ENCODE peak calls at places on chromosomes 4 and X, in seven cellular contexts. H, F, Z, J, V, B and N are unnamed samples.

GRCh38 chrX:138886769-138887168 is 175.3 kb upstream of the FGF13 start:
- DNase-seq in H (no peak), F (no peak), Z (no peak), J (no peak), V (no peak), B (no peak), N (no peak)

GRCh38 chr4:148376151-148376550 is 66.1 kb downstream of the NR3C2 start:
- DNase-seq in H (no peak), F (peak; percentile 62), Z (no peak), J (no peak), V (no peak), B (no peak), N (peak; percentile 83)

GRCh38 chrX:18883961-18884765 is 99.8 kb downstream of the PHKA2 start:
- DNase-seq in H (no peak), F (no peak), Z (no peak), J (no peak), V (no peak), B (no peak), N (no peak)

GRCh38 chrX:46574941-46575381 is 1.4 kb downstream of the CHST7 start:
- DNase-seq in H (no peak), F (no peak), Z (peak; percentile 17), J (no peak), V (peak; percentile 55), B (no peak), N (no peak)

GRCh38 chr4:116688536-116688935 is 396.8 kb downstream of the TRAM1L1 start:
- DNase-seq in H (no peak), F (no peak), Z (no peak), J (no peak), V (no peak), B (no peak), N (no peak)

GRCh38 chr4:90438540-90438939 is 311.3 kb downstream of the CCSER1 start:
- DNase-seq in H (no peak), F (no peak), Z (no peak), J (no peak), V (no peak), B (no peak), N (no peak)

GRCh38 chr4:12319765-12320164 is 891.1 kb upstream of the HS3ST1 start:
- DNase-seq in H (no peak), F (no peak), Z (no peak), J (no peak), V (no peak), B (no peak), N (no peak)

GRCh38 chrX:154051210-154051810 is 31.6 kb upstream of the IRAK1 start:
- DNase-seq in H (peak; percentile 70), F (peak; percentile 59), Z (peak; percentile 58), J (no peak), V (peak; percentile 66), B (peak; percentile 77), N (peak; percentile 62)

GRCh38 chrX:1395646-1396216 is 3.8 kb upstream of the SLC25A6 start:
- DNase-seq in H (no peak), F (no peak), Z (no peak), J (peak; percentile 9), V (no peak), B (no peak), N (no peak)

GRCh38 chrX:48357681-48358080 is 1.2 kb upstream of the SSX3 start:
- DNase-seq in H (no peak), F (no peak), Z (no peak), J (no peak), V (no peak), B (no peak), N (no peak)

GRCh38 chrX:153381684-153382532 is 19.2 kb downstream of the PNMA6E start:
- DNase-seq in H (peak; percentile 31), F (peak; percentile 81), Z (no peak), J (no peak), V (peak; percentile 43), B (no peak), N (no peak)

GRCh38 chr4:142493255-142493976 is 352.7 kb downstream of the INPP4B start:
- DNase-seq in H (no peak), F (peak; percentile 3), Z (no peak), J (no peak), V (no peak), B (no peak), N (peak; percentile 39)

GRCh38 chrX:81174286-81174685 is 27.4 kb downstream of the HMGN5 start:
- DNase-seq in H (no peak), F (peak; percentile 37), Z (no peak), J (no peak), V (no peak), B (no peak), N (peak; percentile 26)

GRCh38 chr4:80611366-80611765 is 275.8 kb downstream of the CFAP299 start:
- DNase-seq in H (no peak), F (no peak), Z (no peak), J (no peak), V (no peak), B (no peak), N (peak; percentile 88)

GRCh38 chr4:9875516-9875915 is 94.1 kb downstream of the DRD5 start:
- DNase-seq in H (no peak), F (no peak), Z (no peak), J (no peak), V (no peak), B (no peak), N (no peak)

GRCh38 chr4:137283737-137284136 is 248.6 kb downstream of the PCDH18 start:
- DNase-seq in H (no peak), F (peak; percentile 39), Z (no peak), J (no peak), V (no peak), B (no peak), N (no peak)

GRCh38 chr4:53365121-53365485 is 758 bp downstream of the SCFD2 start:
- DNase-seq in H (no peak), F (peak; percentile 27), Z (no peak), J (no peak), V (peak; percentile 37), B (no peak), N (peak; percentile 20)

GRCh38 chr4:25984796-25985195 is 70.8 kb downstream of the SMIM20 start:
- DNase-seq in H (no peak), F (no peak), Z (no peak), J (no peak), V (no peak), B (no peak), N (no peak)

GRCh38 chrX:150893936-150894335 is 4.5 kb downstream of the CD99L2 start:
- DNase-seq in H (no peak), F (no peak), Z (no peak), J (no peak), V (no peak), B (no peak), N (no peak)

GRCh38 chr4:137967480-137968190 is 274.5 kb downstream of the SLC7A11 start:
- DNase-seq in H (no peak), F (peak; percentile 10), Z (no peak), J (no peak), V (no peak), B (no peak), N (no peak)

DNA sequence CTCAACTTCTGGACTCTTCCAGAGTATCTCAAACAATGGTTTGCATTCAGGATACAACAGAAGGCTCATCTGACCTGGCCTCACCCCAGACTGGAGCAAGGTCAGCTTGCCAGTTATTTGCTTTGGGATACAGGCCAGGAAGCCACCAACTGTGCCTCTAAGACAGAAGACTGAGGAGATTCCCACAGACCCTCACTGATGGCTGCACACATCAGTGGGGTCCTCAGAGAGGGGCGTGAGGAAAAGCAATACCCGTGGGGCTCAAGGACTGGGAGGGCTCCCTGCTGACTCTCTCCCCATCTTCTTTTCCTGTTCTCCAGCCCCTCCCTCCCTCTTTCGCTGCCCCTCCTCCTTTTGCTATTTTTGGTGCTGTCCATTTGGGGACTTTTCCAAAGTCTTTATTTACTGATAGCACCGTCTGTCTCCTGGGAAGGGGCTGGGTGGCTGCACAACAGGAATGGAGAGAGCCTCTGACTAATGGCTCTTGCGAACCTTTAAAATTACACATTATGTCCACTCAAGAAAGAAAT is 23.2 kb downstream of the RELL1 start:
- DNase-seq in H (no peak), F (peak; percentile 13), Z (no peak), J (no peak), V (peak; percentile 23), B (no peak), N (no peak)
- H3K4me3 ChIP-seq in H (no peak overlapping the region), F (no peak overlapping the region), Z (peak overlapping the region; percentile 22), J (no peak overlapping the region), V (no peak overlapping the region), B (no peak overlapping the region), N (no peak overlapping the region)

GRCh38 chr4:87913871-87914270 is 61.6 kb upstream of the SPP1 start:
- DNase-seq in H (no peak), F (no peak), Z (no peak), J (no peak), V (no peak), B (no peak), N (no peak)
- H3K4me1 ChIP-seq in H (peaks cover 8% of the 10 kb centered on the region), F (no peaks in the 10 kb centered on the region), Z (no peaks in the 10 kb centered on the region), J (peaks cover 26% of the 10 kb centered on the region), V (peaks cover 5% of the 10 kb centered on the region), B (peaks cover 12% of the 10 kb centered on the region), N (no peaks in the 10 kb centered on the region)

GRCh38 chr4:675980-676870 is 1.9 kb downstream of the MYL5 start:
- DNase-seq in H (no peak), F (no peak), Z (no peak), J (peak; percentile 74), V (no peak), B (no peak), N (no peak)
- H3K4me3 ChIP-seq in H (no peak overlapping the region), F (no peak overlapping the region), Z (peak overlapping the region; percentile 86), J (no peak overlapping the region), V (no peak overlapping the region), B (no peak overlapping the region), N (no peak overlapping the region)

GRCh38 chr4:1778642-1779392 is 14.3 kb upstream of the FGFR3 start:
- DNase-seq in H (no peak), F (no peak), Z (no peak), J (no peak), V (no peak), B (no peak), N (no peak)
- H3K4me1 ChIP-seq in H (no peaks in the 10 kb centered on the region), F (peaks cover 6% of the 10 kb centered on the region), Z (no peaks in the 10 kb centered on the region), J (no peaks in the 10 kb centered on the region), V (peaks cover 35% of the 10 kb centered on the region), B (peaks cover 4% of the 10 kb centered on the region), N (no peaks in the 10 kb centered on the region)